ENCODE peak calls at places on chromosome 2, in nine cellular contexts. O is A549, Z is WTC11, T is HCT116, A is fibroblast of lung, E is H9, S is NB4, Y is D721Med, F is GM10248. U is an unnamed sample.

GRCh38 chr2:232028071-232028470 is 66.6 kb downstream of the DIS3L2 start:
- DNase-seq in O (no peak), Z (no peak), T (no peak), A (no peak), E (no peak), S (no peak), Y (no peak), F (no peak), U (no peak)

GRCh38 chr2:134988994-134989605 is 58.1 kb downstream of the MAP3K19 start:
- DNase-seq in O (peak; percentile 40), Z (no peak), T (peak; percentile 18), A (peak; percentile 25), E (no peak), S (peak; percentile 59), Y (no peak), F (peak; percentile 34), U (no peak)

GRCh38 chr2:162067596-162067995 is 6.4 kb downstream of the DPP4 start:
- DNase-seq in O (no peak), Z (no peak), T (no peak), A (no peak), E (no peak), S (no peak), Y (no peak), F (no peak), U (no peak)

GRCh38 chr2:102217032-102217431 is 30.2 kb downstream of the IL1RL2 start:
- DNase-seq in O (no peak), Z (no peak), T (no peak), A (no peak), E (no peak), S (no peak), Y (no peak), F (no peak), U (no peak)

GRCh38 chr2:151299940-151300539 is 10.6 kb upstream of the NMI start:
- DNase-seq in O (no peak), Z (no peak), T (no peak), A (peak; percentile 16), E (no peak), S (no peak), Y (no peak), F (peak; percentile 25), U (no peak)

GRCh38 chr2:12597555-12597954 is 119.2 kb upstream of the TRIB2 start:
- DNase-seq in O (no peak), Z (no peak), T (no peak), A (no peak), E (no peak), S (no peak), Y (no peak), F (no peak), U (no peak)

GRCh38 chr2:200614249-200614648 is 28.4 kb downstream of the AOX1 start:
- DNase-seq in O (no peak), Z (no peak), T (no peak), A (no peak), E (no peak), S (no peak), Y (no peak), F (no peak), U (no peak)

GRCh38 chr2:235978022-235978421 is 190.2 kb downstream of the GBX2 start:
- DNase-seq in O (no peak), Z (no peak), T (no peak), A (no peak), E (no peak), S (no peak), Y (no peak), F (no peak), U (no peak)

GRCh38 chr2:127410871-127411396 is 7.3 kb upstream of the PROC start:
- DNase-seq in O (peak; percentile 85), Z (no peak), T (no peak), A (peak; percentile 64), E (no peak), S (no peak), Y (no peak), F (peak; percentile 51), U (no peak)

GRCh38 chr2:37849908-37850307 is 75.2 kb upstream of the RMDN2 start:
- DNase-seq in O (no peak), Z (no peak), T (no peak), A (no peak), E (no peak), S (peak; percentile 42), Y (no peak), F (no peak), U (no peak)

GRCh38 chr2:168816369-168816768 is 13.9 kb downstream of the NOSTRIN start:
- DNase-seq in O (peak; percentile 33), Z (no peak), T (no peak), A (peak; percentile 93), E (no peak), S (no peak), Y (no peak), F (no peak), U (no peak)

GRCh38 chr2:233059797-233060499 is at the start of gene INPP5D:
- DNase-seq in O (no peak), Z (no peak), T (no peak), A (no peak), E (no peak), S (peak; percentile 98), Y (no peak), F (peak; percentile 86), U (no peak)

GRCh38 chr2:181785677-181786344 is 105.5 kb upstream of the NEUROD1 start:
- DNase-seq in O (peak; percentile 60), Z (no peak), T (peak; percentile 78), A (peak; percentile 70), E (no peak), S (no peak), Y (no peak), F (no peak), U (no peak)

GRCh38 chr2:181789827-181790448 is 101.6 kb upstream of the ITPRID2 start:
- DNase-seq in O (no peak), Z (no peak), T (no peak), A (peak; percentile 48), E (no peak), S (no peak), Y (no peak), F (no peak), U (no peak)

GRCh38 chr2:181788883-181789555 is 102.5 kb upstream of the ITPRID2 start:
- DNase-seq in O (no peak), Z (no peak), T (no peak), A (peak; percentile 45), E (no peak), S (no peak), Y (no peak), F (no peak), U (no peak)

GRCh38 chr2:181786371-181787228 is 104.9 kb upstream of the ITPRID2 start:
- DNase-seq in O (no peak), Z (no peak), T (no peak), A (no peak), E (no peak), S (peak; percentile 26), Y (no peak), F (no peak), U (no peak)

GRCh38 chr2:181787310-181788048 is 104.1 kb upstream of the ITPRID2 start:
- DNase-seq in O (no peak), Z (no peak), T (no peak), A (no peak), E (no peak), S (no peak), Y (no peak), F (no peak), U (no peak)
- TF ChIP-seq CTCF in O (no peak), Z (no peak), T (no peak), A (no peak), E (no peak), S (no peak), Y (no peak), F (no peak), U (no peak)

GRCh38 chr2:66445076-66445724 is 10.3 kb downstream of the MEIS1 start:
- DNase-seq in O (no peak), Z (peak; percentile 60), T (no peak), A (peak; percentile 68), E (peak; percentile 53), S (no peak), Y (no peak), F (no peak), U (peak; percentile 62)
- TF ChIP-seq CTCF in O (no peak), Z (no peak), T (no peak), A (peak; percentile 28), E (peak; percentile 29), S (no peak), Y (no peak), F (no peak), U (peak; percentile 14)

DNA sequence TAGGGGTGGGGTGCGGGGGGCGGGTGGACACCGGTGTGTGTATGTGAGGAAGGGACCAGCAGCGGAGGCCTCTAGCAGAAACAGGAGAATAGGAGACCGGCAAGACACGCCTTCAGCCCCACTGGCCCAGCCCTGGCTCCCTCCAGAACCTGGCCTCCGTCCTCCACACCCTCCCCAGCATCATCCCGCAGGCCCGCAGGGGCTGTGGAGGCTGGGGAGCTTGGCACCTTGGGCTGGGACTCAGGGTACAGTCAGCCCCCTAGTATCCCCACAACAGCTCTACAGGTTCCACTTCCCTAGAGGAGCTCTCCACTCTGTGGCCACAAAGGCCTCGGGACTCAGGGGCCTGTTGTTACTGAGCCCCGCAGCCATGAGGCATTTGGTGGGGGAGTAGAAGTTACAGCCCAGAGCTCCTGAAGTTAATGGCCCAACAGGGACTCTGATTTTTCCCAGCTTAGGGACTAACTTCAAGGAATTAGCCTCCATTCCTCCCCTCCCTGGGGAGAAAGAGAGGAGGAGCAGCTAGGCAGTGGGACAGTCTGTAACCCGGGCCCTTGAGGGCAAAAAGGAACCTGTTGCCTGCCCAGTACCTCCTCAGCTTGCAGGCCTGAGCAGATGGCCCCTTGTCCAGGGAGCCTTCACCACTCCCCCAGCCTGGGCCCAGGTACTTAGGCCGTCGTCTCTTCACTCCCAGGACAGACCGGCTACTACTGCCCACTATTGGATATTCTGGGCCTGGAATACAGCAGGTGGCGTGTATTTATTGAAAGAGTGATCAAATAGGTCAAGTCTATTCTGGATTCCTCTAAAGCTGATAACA is 20.0 kb downstream of the SH2D6 start:
- DNase-seq in O (no peak), Z (no peak), T (no peak), A (no peak), E (no peak), S (peak; percentile 69), Y (no peak), F (no peak), U (no peak)
- TF ChIP-seq CTCF in O (no peak), Z (no peak), T (no peak), A (no peak), E (no peak), S (no peak), Y (no peak), F (no peak), U (no peak)

DNA sequence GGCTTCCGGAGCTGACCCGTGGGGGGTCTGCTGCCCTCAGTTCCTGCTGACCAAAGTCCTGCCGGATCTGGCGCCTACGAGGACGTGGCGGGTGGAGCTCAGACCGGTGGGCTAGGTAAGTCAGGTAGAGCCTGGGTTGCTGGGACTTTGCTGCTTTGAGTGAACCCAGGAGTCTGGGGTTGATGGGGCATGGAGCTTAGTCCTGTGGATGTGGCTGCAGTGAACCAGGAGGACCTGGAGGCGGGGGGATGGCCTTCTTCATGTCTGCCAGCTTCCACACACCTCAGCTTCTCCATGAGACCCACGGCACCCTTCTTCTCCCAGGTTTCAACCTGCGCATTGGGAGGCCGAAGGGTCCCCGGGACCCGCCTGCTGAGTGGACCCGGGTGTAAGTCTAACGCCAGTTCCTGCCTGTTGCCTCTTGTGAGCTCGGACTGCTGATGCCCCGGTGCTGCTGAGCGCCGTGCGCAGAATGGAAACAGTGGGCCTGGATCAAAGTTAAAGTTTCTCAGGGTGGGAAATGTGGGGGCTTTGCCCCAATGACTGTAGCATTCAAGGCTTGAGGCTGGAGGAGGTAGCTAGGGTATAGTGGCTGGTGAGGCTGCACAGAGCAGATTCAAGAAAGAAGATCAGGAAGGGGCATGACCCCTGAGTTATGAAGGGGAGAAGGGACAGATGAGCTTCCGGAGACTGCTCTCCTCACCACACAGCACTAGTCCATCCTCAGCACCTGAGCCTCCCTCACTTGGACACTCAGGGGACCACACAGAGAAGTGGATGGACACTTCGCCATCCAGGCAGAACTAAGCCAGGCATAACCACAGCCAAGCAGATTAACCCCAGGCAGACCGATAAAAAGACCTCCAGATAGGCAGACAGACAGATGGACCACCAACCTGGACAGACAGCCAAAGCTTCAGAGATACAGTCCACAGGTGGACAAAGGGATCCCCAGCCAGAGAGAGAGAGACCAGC is 17.3 kb downstream of the PTPN18 start:
- DNase-seq in O (no peak), Z (no peak), T (no peak), A (no peak), E (no peak), S (no peak), Y (no peak), F (no peak), U (no peak)
- TF ChIP-seq CTCF in O (no peak), Z (peak; percentile 18), T (no peak), A (no peak), E (no peak), S (no peak), Y (no peak), F (no peak), U (peak; percentile 61)

U was measured in endothelial cell.